ENCODE peak calls at places on chromosomes 4 and X, in six cellular contexts. G is GM23338, D is body of pancreas, P is stomach, L is NT2/D1, N is psoas muscle. Q is an unnamed sample.

GRCh38 chr4:94507708-94508107 is 56.0 kb downstream of the PDLIM5 start:
- DNase-seq in G (no peak), D (peak), P (no peak), L (no peak), N (peak), Q (peak)

GRCh38 chr4:153154010-153154975 is 50.0 kb upstream of the TRIM2 start:
- DNase-seq in G (no peak), D (no peak), P (peak), L (no peak), N (no peak), Q (no peak)

GRCh38 chr4:77145806-77146425 is 11.1 kb upstream of the CCNG2 start:
- DNase-seq in G (no peak), D (no peak), P (no peak), L (no peak), N (no peak), Q (no peak)

GRCh38 chrX:123909498-123909897 is 49.6 kb downstream of the XIAP start:
- DNase-seq in G (no peak), D (no peak), P (no peak), L (no peak), N (no peak), Q (no peak)

GRCh38 chrX:42290608-42291007 is 367.3 kb upstream of the CASK start:
- DNase-seq in G (peak), D (no peak), P (no peak), L (peak), N (no peak), Q (no peak)

GRCh38 chrX:132208422-132208821 is 10.8 kb downstream of the RAP2C start:
- DNase-seq in G (no peak), D (no peak), P (no peak), L (no peak), N (no peak), Q (no peak)

GRCh38 chr4:40403079-40403478 is 67.9 kb downstream of the CHRNA9 start:
- DNase-seq in G (no peak), D (no peak), P (no peak), L (no peak), N (no peak), Q (no peak)

GRCh38 chr4:116688536-116688935 is 396.8 kb downstream of the TRAM1L1 start:
- DNase-seq in G (no peak), D (no peak), P (no peak), L (no peak), N (no peak), Q (no peak)

GRCh38 chrX:46918434-46918833 is 6.2 kb downstream of the JADE3 start:
- DNase-seq in G (no peak), D (peak), P (peak), L (no peak), N (no peak), Q (no peak)

GRCh38 chr4:153468587-153468986 is 2.4 kb downstream of the TMEM131L start:
- DNase-seq in G (no peak), D (no peak), P (no peak), L (no peak), N (no peak), Q (no peak)

GRCh38 chr4:78217557-78217956 is 160.4 kb downstream of the FRAS1 start:
- DNase-seq in G (peak), D (no peak), P (no peak), L (no peak), N (no peak), Q (no peak)

GRCh38 chr4:88211473-88212252 is 53.2 kb upstream of the ABCG2 start:
- DNase-seq in G (peak), D (peak), P (peak), L (peak), N (no peak), Q (no peak)

GRCh38 chr4:102501635-102502382 is 650 bp downstream of the NFKB1 start:
- DNase-seq in G (peak), D (peak), P (peak), L (peak), N (peak), Q (peak)

GRCh38 chr4:38560340-38560739 is 103.7 kb upstream of the KLF3 start:
- DNase-seq in G (no peak), D (no peak), P (no peak), L (no peak), N (no peak), Q (no peak)

GRCh38 chr4:150769235-150769634 is 187.3 kb downstream of the MAB21L2 start:
- DNase-seq in G (no peak), D (peak), P (no peak), L (no peak), N (no peak), Q (no peak)

GRCh38 chr4:27318740-27319139 is 458.1 kb downstream of the STIM2 start:
- DNase-seq in G (peak), D (peak), P (no peak), L (peak), N (no peak), Q (no peak)

GRCh38 chr4:41204400-41204978 is 9.9 kb downstream of the APBB2 start:
- DNase-seq in G (no peak), D (peak), P (peak), L (no peak), N (peak), Q (no peak)

GRCh38 chr4:104901438-104901837 is 245.2 kb upstream of the TET2 start:
- DNase-seq in G (peak), D (no peak), P (no peak), L (peak), N (no peak), Q (no peak)

GRCh38 chrX:148535639-148536038 is 35.2 kb downstream of the AFF2 start:
- DNase-seq in G (no peak), D (no peak), P (no peak), L (no peak), N (no peak), Q (no peak)

GRCh38 chrX:21529771-21530170 is 128.4 kb downstream of the KLHL34 start:
- DNase-seq in G (no peak), D (no peak), P (no peak), L (no peak), N (no peak), Q (no peak)

GRCh38 chr4:8856835-8857590 is 14.6 kb downstream of the HMX1 start:
- DNase-seq in G (peak), D (no peak), P (no peak), L (no peak), N (no peak), Q (no peak)

GRCh38 chrX:152869972-152870371 is 27.9 kb upstream of the ZNF185 start:
- DNase-seq in G (peak), D (no peak), P (no peak), L (no peak), N (no peak), Q (no peak)

GRCh38 chrX:98289726-98290125 is 1406.0 kb downstream of the RPA4 start:
- DNase-seq in G (peak), D (no peak), P (no peak), L (no peak), N (no peak), Q (no peak)

GRCh38 chr4:52658671-52659015 is 458 bp downstream of the USP46 start:
- DNase-seq in G (peak), D (no peak), P (no peak), L (no peak), N (peak), Q (no peak)

DNA sequence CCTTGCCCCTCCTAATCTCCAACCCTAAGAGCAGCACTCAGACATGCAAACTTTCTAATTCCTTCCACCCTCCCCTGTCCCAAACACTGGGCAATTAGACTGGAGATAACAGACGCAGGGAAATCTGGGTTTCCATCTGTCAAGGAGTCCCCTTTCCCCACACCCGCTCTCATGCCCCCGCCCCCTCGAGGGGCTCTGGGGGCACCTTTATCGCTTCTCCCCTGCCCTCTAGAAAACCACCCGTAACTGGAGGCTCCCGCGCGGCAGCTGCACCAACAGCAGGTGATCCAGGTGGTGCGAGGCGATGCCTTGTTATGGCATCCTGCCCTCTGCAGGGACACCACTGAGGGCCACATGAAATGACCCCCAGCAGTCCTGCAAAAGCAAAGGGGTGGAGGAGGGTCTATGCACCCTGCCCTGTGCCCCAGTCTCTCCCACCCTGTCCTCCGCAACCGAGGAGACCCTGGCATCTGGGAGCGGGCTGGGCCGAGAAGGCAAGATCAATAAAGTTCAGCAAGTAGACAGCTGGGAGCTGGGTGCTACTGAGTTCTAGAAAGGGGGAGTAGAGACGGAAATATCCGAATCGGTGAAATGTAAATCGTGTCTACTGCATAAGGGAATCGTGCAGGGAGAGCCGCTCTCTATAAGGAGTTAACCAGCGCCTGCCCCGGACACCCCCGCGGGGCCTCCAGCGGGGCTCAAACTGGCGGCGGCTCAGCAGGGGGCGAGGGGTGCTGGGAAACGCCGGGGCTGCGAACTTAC is 1.6 kb downstream of the KCTD8 start:
- DNase-seq in G (peak), D (peak), P (peak), L (no peak), N (peak), Q (no peak)
- H3K4me3 ChIP-seq in G (peak), D (no peak), P (peak), L (peak), N (peak), Q (peak)

GRCh38 chrX:49627030-49627777 is 28.4 kb downstream of the GAGE1 start:
- DNase-seq in G (peak), D (no peak), P (no peak), L (peak), N (no peak), Q (no peak)
- H3K4me3 ChIP-seq in G (no peak), D (no peak), P (no peak), L (no peak), N (peak), Q (peak)

GRCh38 chrX:64439551-64439950 is 44.3 kb upstream of the MTMR8 start:
- DNase-seq in G (no peak), D (no peak), P (no peak), L (no peak), N (no peak), Q (no peak)

GRCh38 chrX:64437665-64438064 is 42.4 kb upstream of the MTMR8 start:
- DNase-seq in G (no peak), D (no peak), P (no peak), L (no peak), N (no peak), Q (no peak)
- H3K4me3 ChIP-seq in G (no peak), D (no peak), P (no peak), L (no peak), N (no peak), Q (no peak)

GRCh38 chr4:24547979-24548378 is 36.4 kb downstream of the DHX15 start:
- DNase-seq in G (no peak), D (no peak), P (no peak), L (no peak), N (no peak), Q (no peak)

DNA sequence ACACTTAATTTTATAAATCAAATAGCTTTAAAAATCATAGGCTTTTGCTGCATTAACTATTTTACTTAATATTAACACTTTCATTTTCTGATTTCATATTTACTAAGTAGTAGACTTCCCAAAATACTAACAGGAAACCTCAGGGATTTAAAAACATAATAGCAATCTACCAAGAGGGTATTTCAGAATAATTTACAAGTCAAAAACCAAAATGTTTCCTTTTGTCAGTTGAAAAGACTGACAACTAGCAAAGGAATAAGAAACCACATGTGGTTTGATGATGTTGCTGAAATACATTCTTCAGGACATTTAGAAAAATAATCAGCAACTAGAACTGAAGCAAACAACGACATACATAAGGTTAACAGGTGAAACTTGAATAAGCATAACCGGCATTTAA is 40.1 kb downstream of the DHX15 start:
- DNase-seq in G (no peak), D (no peak), P (no peak), L (no peak), N (no peak), Q (no peak)
- H3K4me3 ChIP-seq in G (peak), D (no peak), P (no peak), L (no peak), N (no peak), Q (no peak)

GRCh38 chr4:142377345-142378091 is 468.6 kb downstream of the INPP4B start:
- DNase-seq in G (no peak), D (no peak), P (no peak), L (no peak), N (no peak), Q (no peak)

GRCh38 chr4:142383354-142383753 is 462.7 kb downstream of the INPP4B start:
- DNase-seq in G (no peak), D (no peak), P (no peak), L (no peak), N (no peak), Q (no peak)

GRCh38 chr4:142378179-142378578 is 467.9 kb downstream of the INPP4B start:
- DNase-seq in G (no peak), D (peak), P (no peak), L (no peak), N (no peak), Q (no peak)

GRCh38 chr4:142379277-142380051 is 466.6 kb downstream of the INPP4B start:
- DNase-seq in G (no peak), D (no peak), P (no peak), L (no peak), N (no peak), Q (no peak)

DNA sequence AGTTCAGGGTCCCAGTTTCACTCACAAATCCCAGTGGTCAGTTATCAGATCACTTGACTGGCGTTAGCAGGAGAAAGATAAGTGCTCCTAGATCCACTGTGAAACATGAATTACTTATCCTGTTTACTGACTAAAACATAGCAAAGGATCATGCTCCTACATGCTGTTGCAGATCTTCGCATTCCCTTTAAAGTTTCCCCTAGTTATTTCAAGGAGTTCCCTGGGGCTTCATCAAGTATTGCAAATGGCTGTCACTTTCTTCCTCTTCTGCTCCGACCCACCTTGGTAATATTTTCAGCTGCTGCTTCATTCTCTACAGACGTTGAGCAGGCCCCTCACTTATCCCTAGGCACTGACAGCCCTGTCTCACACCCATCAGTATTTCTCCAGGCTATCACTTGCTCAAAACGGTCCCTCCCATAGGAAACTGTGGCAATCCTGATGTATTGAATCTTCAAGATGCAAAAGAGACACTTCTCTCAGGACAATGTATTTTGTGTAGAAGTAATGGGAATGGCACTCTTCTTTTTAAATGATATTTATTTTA is 466.0 kb downstream of the INPP4B start:
- DNase-seq in G (no peak), D (no peak), P (no peak), L (no peak), N (no peak), Q (no peak)
- H3K4me3 ChIP-seq in G (no peak), D (no peak), P (no peak), L (no peak), N (no peak), Q (no peak)

DNA sequence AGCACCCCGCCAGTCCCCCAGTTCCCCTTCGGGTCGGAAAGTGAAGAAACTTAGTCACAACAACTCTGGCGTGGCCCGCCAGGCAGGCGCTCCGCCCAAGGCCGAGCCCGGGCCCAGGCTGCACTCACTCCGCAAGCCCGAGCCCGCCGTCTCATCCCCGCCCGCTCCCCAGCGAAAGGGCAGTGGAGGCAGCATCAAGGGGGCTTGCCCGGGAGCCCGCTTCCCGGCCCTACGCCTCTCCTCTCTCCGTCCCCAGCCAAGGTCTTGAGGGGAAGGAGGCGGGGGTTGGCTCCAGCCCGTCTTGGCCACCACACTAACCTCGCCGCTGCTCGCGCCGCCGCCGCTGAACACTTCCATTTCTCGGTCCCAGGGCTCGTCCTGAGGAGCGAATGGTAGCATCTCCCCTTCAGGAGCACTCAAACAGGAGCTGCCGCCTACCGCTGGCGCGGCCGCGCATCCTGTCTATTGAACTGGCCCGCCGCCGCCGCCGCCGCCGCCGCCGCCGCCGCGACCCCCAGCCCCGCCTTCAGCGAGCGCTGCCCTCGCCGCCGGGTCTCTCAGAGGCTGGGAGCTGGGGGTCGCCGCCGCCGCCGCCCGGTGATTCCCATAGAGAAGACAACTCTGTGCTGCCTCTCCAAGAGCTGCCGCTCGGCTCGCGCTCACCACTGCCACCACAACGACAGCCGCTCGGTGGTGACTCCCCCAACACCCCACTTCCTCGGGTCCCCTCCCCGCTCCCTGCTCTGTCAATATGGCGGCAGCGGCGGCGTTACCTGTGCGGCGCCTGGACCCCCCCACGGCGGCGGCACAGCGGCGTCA is at the start of gene RPS6KA6:
- DNase-seq in G (peak), D (peak), P (no peak), L (no peak), N (peak), Q (no peak)
- H3K4me3 ChIP-seq in G (peak), D (peak), P (peak), L (peak), N (peak), Q (peak)

DNA sequence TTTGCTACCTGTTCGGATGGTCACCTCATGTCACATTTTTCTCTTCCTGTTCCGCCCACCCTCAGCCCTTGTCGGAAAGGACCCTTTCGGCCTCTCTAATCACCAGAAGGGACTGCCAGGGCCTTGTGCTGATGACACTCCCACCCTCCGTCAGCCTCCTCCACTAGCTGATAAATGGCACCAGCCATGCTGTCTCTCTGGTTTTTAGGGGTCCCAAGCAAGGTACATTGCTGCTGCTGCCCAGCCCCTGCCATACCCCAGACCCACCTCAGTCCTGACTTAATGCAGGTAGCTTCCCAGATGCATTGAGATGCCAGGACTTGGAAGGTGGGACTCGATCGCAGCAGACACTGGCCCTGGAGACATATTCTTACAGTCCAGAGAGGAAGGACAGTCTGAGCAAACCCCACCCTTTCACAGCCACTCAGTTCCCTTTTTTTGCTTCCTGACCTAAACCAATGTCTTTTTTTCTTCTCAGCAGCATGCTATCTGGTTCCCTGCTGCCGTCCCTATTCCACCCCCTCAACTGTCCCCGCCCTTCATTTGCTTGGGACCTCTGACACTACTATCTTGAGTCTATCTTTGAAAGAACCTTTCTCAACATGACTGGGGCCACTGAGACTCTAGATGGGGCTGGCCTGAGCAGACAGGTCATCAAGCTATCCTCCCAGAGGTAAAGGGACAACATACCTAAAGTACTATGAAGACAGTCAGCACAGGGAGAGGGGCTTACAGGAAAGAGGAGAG is at the start of gene BTK:
- DNase-seq in G (no peak), D (no peak), P (no peak), L (no peak), N (no peak), Q (no peak)
- H3K4me3 ChIP-seq in G (no peak), D (no peak), P (no peak), L (no peak), N (no peak), Q (no peak)

GRCh38 chr4:146486565-146486964 is 35.2 kb downstream of the SLC10A7 start:
- DNase-seq in G (no peak), D (no peak), P (no peak), L (no peak), N (no peak), Q (no peak)
- H3K4me3 ChIP-seq in G (no peak), D (no peak), P (no peak), L (no peak), N (no peak), Q (no peak)

DNA sequence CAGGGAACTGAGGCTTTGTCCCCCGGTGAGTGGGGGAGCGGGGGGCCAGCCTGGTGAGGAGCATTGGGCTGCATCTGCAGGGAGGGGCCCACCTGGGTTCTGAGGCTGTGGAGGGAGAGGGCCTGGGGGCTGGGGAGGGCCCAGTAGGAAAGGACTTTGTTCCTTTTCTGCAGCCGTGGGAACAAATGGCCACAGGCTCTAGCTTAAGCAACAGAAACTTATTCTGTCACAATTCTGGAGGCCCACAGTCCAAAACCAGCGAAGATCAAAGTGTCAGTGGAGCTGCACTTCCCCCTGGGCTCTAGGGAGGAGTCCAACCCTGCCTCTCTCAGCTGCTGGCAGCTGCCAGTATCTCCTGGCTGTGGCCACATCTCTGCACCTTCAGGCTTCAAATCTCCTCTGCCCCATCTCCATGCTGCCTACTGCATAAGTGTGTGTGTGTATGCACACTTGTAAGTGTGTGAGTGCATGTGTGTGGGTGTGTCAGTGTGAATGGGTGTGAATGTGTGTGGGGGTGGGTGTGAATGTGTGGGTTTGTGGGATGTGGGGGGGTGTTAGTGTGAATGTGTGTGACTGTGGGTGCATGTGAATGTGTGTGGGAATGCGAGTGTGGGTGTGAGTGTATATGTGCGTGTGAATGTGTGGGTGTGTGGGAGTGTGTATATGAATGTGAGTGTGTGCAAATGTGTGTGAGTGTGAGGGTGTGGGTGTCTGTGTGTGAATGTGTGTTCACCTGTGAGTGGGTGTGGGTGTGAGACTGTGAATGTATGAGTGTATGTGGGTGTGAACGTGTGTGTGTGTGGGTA is 204.5 kb upstream of the PSAPL1 start:
- DNase-seq in G (no peak), D (no peak), P (no peak), L (no peak), N (no peak), Q (no peak)
- H3K4me3 ChIP-seq in G (no peak), D (no peak), P (no peak), L (no peak), N (no peak), Q (no peak)